ENCODE peak calls at places on chromosomes 7 and 10, in five cellular contexts. One of them, this sample, is unnamed.

GRCh38 chr10:109114578-109114977 is 808.7 kb downstream of the XPNPEP1 start:
- DNase-seq in nephron progenitor cell: no peak
- DNase-seq in IMR-90: no peak
- DNase-seq in lower lobe of right lung: no peak
- DNase-seq in GM20000: no peak
- DNase-seq in this sample: no peak

GRCh38 chr10:43120948-43121290 is 17.3 kb upstream of the CSGALNACT2 start:
- DNase-seq in nephron progenitor cell: no peak
- DNase-seq in lower lobe of right lung: peak
- DNase-seq in GM20000: peak
- DNase-seq in IMR-90: peak
- DNase-seq in this sample: peak

GRCh38 chr10:130491698-130492050 is 355.5 kb downstream of the GLRX3 start:
- DNase-seq in lower lobe of right lung: no peak
- DNase-seq in nephron progenitor cell: no peak
- DNase-seq in IMR-90: no peak
- DNase-seq in GM20000: no peak
- DNase-seq in this sample: no peak

GRCh38 chr7:43702974-43703373 is 26.3 kb downstream of the COA1 start:
- DNase-seq in IMR-90: no peak
- DNase-seq in nephron progenitor cell: no peak
- DNase-seq in GM20000: no peak
- DNase-seq in lower lobe of right lung: no peak
- DNase-seq in this sample: no peak

GRCh38 chr10:99754670-99755069 is 22.6 kb downstream of the CUTC start:
- DNase-seq in nephron progenitor cell: no peak
- DNase-seq in IMR-90: peak
- DNase-seq in lower lobe of right lung: no peak
- DNase-seq in GM20000: no peak
- DNase-seq in this sample: no peak

GRCh38 chr7:20508109-20508508 is 107.4 kb upstream of the ABCB5 start:
- DNase-seq in nephron progenitor cell: no peak
- DNase-seq in GM20000: no peak
- DNase-seq in IMR-90: no peak
- DNase-seq in lower lobe of right lung: no peak
- DNase-seq in this sample: no peak

GRCh38 chr7:88358881-88359280 is 52.2 kb upstream of the STEAP4 start:
- DNase-seq in GM20000: no peak
- DNase-seq in nephron progenitor cell: no peak
- DNase-seq in IMR-90: no peak
- DNase-seq in lower lobe of right lung: no peak
- DNase-seq in this sample: no peak

GRCh38 chr7:66352071-66352470 is 146.9 kb downstream of the TPST1 start:
- DNase-seq in lower lobe of right lung: no peak
- DNase-seq in nephron progenitor cell: no peak
- DNase-seq in GM20000: peak
- DNase-seq in IMR-90: no peak
- DNase-seq in this sample: no peak

GRCh38 chr10:119818889-119819270 is 53.8 kb downstream of the MCMBP start:
- DNase-seq in IMR-90: no peak
- DNase-seq in lower lobe of right lung: no peak
- DNase-seq in nephron progenitor cell: peak
- DNase-seq in GM20000: no peak
- DNase-seq in this sample: no peak

GRCh38 chr7:30865077-30865476 is 46.6 kb upstream of the AQP1 start:
- DNase-seq in GM20000: no peak
- DNase-seq in IMR-90: no peak
- DNase-seq in lower lobe of right lung: no peak
- DNase-seq in nephron progenitor cell: no peak
- DNase-seq in this sample: no peak

GRCh38 chr10:641149-642010 is 48.1 kb downstream of the DIP2C start:
- DNase-seq in GM20000: no peak
- DNase-seq in lower lobe of right lung: peak
- DNase-seq in nephron progenitor cell: no peak
- DNase-seq in IMR-90: no peak
- DNase-seq in this sample: no peak

GRCh38 chr7:129073738-129074137 is 18.8 kb upstream of the TNPO3 start:
- DNase-seq in GM20000: no peak
- DNase-seq in lower lobe of right lung: no peak
- DNase-seq in IMR-90: no peak
- DNase-seq in nephron progenitor cell: no peak
- DNase-seq in this sample: no peak

GRCh38 chr10:129993621-129994020 is 29.5 kb upstream of the EBF3 start:
- DNase-seq in GM20000: no peak
- DNase-seq in lower lobe of right lung: no peak
- DNase-seq in nephron progenitor cell: no peak
- DNase-seq in IMR-90: peak
- DNase-seq in this sample: no peak

GRCh38 chr10:125538947-125539649 is 143.9 kb downstream of the TEX36 start:
- DNase-seq in nephron progenitor cell: no peak
- DNase-seq in GM20000: no peak
- DNase-seq in lower lobe of right lung: no peak
- DNase-seq in IMR-90: no peak
- DNase-seq in this sample: no peak

GRCh38 chr7:129169171-129169643 is 19.2 kb upstream of the SMO start:
- DNase-seq in IMR-90: no peak
- DNase-seq in lower lobe of right lung: no peak
- DNase-seq in GM20000: peak
- DNase-seq in nephron progenitor cell: peak
- DNase-seq in this sample: peak

GRCh38 chr10:69486922-69487730 is 35.9 kb downstream of the TSPAN15 start:
- DNase-seq in nephron progenitor cell: no peak
- DNase-seq in GM20000: no peak
- DNase-seq in lower lobe of right lung: peak
- DNase-seq in IMR-90: no peak
- DNase-seq in this sample: no peak

GRCh38 chr10:11189581-11190376 is 172.1 kb downstream of the CELF2 start:
- DNase-seq in nephron progenitor cell: no peak
- DNase-seq in GM20000: no peak
- DNase-seq in lower lobe of right lung: no peak
- DNase-seq in IMR-90: no peak
- DNase-seq in this sample: no peak

GRCh38 chr7:39595102-39595620 is 28.2 kb upstream of the RALA start:
- DNase-seq in lower lobe of right lung: no peak
- DNase-seq in GM20000: no peak
- DNase-seq in nephron progenitor cell: no peak
- DNase-seq in IMR-90: peak
- DNase-seq in this sample: no peak

GRCh38 chr10:118911361-118911760 is 118.2 kb upstream of the NANOS1 start:
- DNase-seq in GM20000: no peak
- DNase-seq in lower lobe of right lung: no peak
- DNase-seq in IMR-90: peak
- DNase-seq in nephron progenitor cell: no peak
- DNase-seq in this sample: no peak

GRCh38 chr7:27765856-27766255 is 25.9 kb downstream of the TAX1BP1 start:
- DNase-seq in GM20000: no peak
- DNase-seq in lower lobe of right lung: no peak
- DNase-seq in IMR-90: no peak
- DNase-seq in nephron progenitor cell: no peak
- DNase-seq in this sample: no peak

GRCh38 chr7:151070573-151070960 is 10.0 kb downstream of the FASTK start:
- DNase-seq in IMR-90: no peak
- DNase-seq in lower lobe of right lung: no peak
- DNase-seq in nephron progenitor cell: no peak
- DNase-seq in GM20000: no peak
- DNase-seq in this sample: no peak

GRCh38 chr10:35005868-35006267 is 84.3 kb downstream of the CUL2 start:
- DNase-seq in GM20000: no peak
- DNase-seq in nephron progenitor cell: no peak
- DNase-seq in lower lobe of right lung: no peak
- DNase-seq in IMR-90: peak
- DNase-seq in this sample: no peak

GRCh38 chr10:18607503-18607902 is 43.9 kb downstream of the NSUN6 start:
- DNase-seq in GM20000: no peak
- DNase-seq in nephron progenitor cell: no peak
- DNase-seq in lower lobe of right lung: no peak
- DNase-seq in IMR-90: peak
- DNase-seq in this sample: no peak

GRCh38 chr10:124085680-124086079 is 7.7 kb downstream of the CHST15 start:
- DNase-seq in lower lobe of right lung: peak
- DNase-seq in nephron progenitor cell: no peak
- DNase-seq in IMR-90: no peak
- DNase-seq in GM20000: no peak
- DNase-seq in this sample: no peak

GRCh38 chr7:38881015-38881414 is 28.0 kb downstream of the VPS41 start:
- DNase-seq in IMR-90: no peak
- DNase-seq in GM20000: no peak
- DNase-seq in lower lobe of right lung: no peak
- DNase-seq in nephron progenitor cell: no peak
- DNase-seq in this sample: no peak

GRCh38 chr10:101766306-101766705 is 9.6 kb downstream of the FGF8 start:
- DNase-seq in lower lobe of right lung: no peak
- DNase-seq in nephron progenitor cell: no peak
- DNase-seq in GM20000: no peak
- DNase-seq in IMR-90: no peak
- DNase-seq in this sample: no peak

GRCh38 chr10:124300224-124300623 is 118.5 kb downstream of the OAT start:
- DNase-seq in IMR-90: no peak
- DNase-seq in nephron progenitor cell: no peak
- DNase-seq in GM20000: no peak
- DNase-seq in lower lobe of right lung: no peak
- DNase-seq in this sample: no peak

GRCh38 chr7:5424689-5425506 is 1.3 kb upstream of the TNRC18 start:
- DNase-seq in nephron progenitor cell: peak
- DNase-seq in lower lobe of right lung: peak
- DNase-seq in GM20000: peak
- DNase-seq in IMR-90: peak
- DNase-seq in this sample: no peak

GRCh38 chr10:109062371-109062770 is 860.9 kb downstream of the XPNPEP1 start:
- DNase-seq in GM20000: no peak
- DNase-seq in nephron progenitor cell: no peak
- DNase-seq in IMR-90: peak
- DNase-seq in lower lobe of right lung: no peak
- DNase-seq in this sample: no peak

GRCh38 chr7:130380121-130380860 is at the start of gene CPA1:
- DNase-seq in lower lobe of right lung: no peak
- DNase-seq in IMR-90: no peak
- DNase-seq in GM20000: no peak
- DNase-seq in nephron progenitor cell: peak
- DNase-seq in this sample: no peak

GRCh38 chr10:69994262-69994661 is 58.4 kb upstream of the MACROH2A2 start:
- DNase-seq in lower lobe of right lung: no peak
- DNase-seq in IMR-90: peak
- DNase-seq in GM20000: peak
- DNase-seq in nephron progenitor cell: no peak
- DNase-seq in this sample: peak

GRCh38 chr7:35681630-35682029 is 13.3 kb downstream of the HERPUD2 start:
- DNase-seq in IMR-90: no peak
- DNase-seq in nephron progenitor cell: no peak
- DNase-seq in GM20000: no peak
- DNase-seq in lower lobe of right lung: no peak
- DNase-seq in this sample: no peak

GRCh38 chr7:35677582-35678356 is 17.2 kb downstream of the HERPUD2 start:
- DNase-seq in lower lobe of right lung: no peak
- DNase-seq in GM20000: no peak
- DNase-seq in nephron progenitor cell: no peak
- DNase-seq in IMR-90: no peak
- DNase-seq in this sample: no peak

GRCh38 chr7:35670856-35671569 is 23.9 kb downstream of the HERPUD2 start:
- DNase-seq in IMR-90: no peak
- DNase-seq in nephron progenitor cell: no peak
- DNase-seq in lower lobe of right lung: no peak
- DNase-seq in GM20000: no peak
- DNase-seq in this sample: no peak

GRCh38 chr7:35680403-35681013 is 14.4 kb downstream of the HERPUD2 start:
- DNase-seq in nephron progenitor cell: no peak
- DNase-seq in lower lobe of right lung: no peak
- DNase-seq in GM20000: no peak
- DNase-seq in IMR-90: no peak
- DNase-seq in this sample: no peak

DNA sequence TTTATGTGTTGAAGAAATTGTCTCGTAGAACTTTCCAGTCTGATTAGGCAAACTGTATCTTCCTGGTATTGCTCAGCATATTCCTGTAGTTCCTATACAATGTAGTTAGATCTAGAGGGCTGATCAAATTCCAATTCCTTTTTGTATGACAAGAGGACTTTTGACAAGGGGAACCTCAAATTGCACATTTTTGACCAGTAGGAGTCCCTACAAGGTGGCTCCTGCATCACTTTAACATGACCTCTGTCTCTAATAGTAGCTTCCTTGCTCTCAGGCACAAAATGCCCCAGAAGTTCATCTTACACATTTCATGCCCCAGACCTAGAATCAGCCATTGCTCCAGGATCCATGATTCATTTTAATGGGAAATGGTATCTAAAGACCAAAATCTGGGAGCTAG is 18.7 kb downstream of the HERPUD2 start:
- DNase-seq in IMR-90: no peak
- DNase-seq in nephron progenitor cell: no peak
- DNase-seq in lower lobe of right lung: no peak
- DNase-seq in GM20000: no peak
- DNase-seq in this sample: no peak
- TF ChIP-seq CTCF in IMR-90: no peak
- TF ChIP-seq CTCF in nephron progenitor cell: no peak
- TF ChIP-seq CTCF in lower lobe of right lung: no peak
- TF ChIP-seq CTCF in GM20000: no peak
- TF ChIP-seq CTCF in this sample: peak

DNA sequence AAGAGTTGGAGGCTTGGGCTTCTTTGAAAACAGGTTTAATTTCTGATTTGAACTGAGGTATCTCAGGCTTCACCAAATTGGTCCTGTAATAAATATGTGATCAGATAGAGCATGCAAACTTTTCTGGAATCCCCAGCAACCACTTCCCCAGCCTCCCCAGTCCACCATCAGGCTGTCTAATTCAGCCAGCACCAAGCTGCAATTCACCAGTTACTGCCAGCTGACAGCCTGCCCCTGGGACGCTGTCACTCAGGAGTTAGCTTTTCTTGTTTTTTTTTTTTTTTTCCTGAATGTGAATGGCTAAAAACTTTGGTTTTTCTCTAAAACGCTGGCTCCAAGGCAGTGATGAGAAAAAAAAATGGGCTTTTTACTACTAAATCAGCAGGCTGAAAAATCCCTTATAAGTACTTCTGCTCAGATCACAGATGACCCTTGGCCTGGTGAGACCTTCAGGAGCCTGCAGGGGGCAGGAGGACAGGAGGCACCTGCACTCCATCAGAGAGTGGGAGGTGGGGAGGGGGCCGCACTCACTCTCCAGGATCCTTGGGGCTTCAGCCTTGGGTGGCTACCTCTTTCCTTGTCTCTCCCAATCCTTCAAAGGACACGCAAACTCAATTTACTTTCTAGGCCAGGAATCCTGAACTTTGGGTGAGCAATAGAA is 349.4 kb downstream of the GATA3 start:
- DNase-seq in GM20000: no peak
- DNase-seq in nephron progenitor cell: peak
- DNase-seq in IMR-90: no peak
- DNase-seq in lower lobe of right lung: no peak
- DNase-seq in this sample: no peak
- TF ChIP-seq CTCF in GM20000: no peak
- TF ChIP-seq CTCF in nephron progenitor cell: peak
- TF ChIP-seq CTCF in IMR-90: no peak
- TF ChIP-seq CTCF in lower lobe of right lung: no peak
- TF ChIP-seq CTCF in this sample: peak

GRCh38 chr10:122725768-122726167 is 26.1 kb upstream of the C10orf120 start:
- DNase-seq in lower lobe of right lung: no peak
- DNase-seq in IMR-90: no peak
- DNase-seq in nephron progenitor cell: no peak
- DNase-seq in GM20000: no peak
- DNase-seq in this sample: no peak
- TF ChIP-seq CTCF in lower lobe of right lung: no peak
- TF ChIP-seq CTCF in IMR-90: no peak
- TF ChIP-seq CTCF in nephron progenitor cell: no peak
- TF ChIP-seq CTCF in GM20000: no peak
- TF ChIP-seq CTCF in this sample: no peak

GRCh38 chr7:54664235-54665228 is 94.5 kb downstream of the SEC61G start:
- DNase-seq in nephron progenitor cell: peak
- DNase-seq in IMR-90: peak
- DNase-seq in lower lobe of right lung: no peak
- DNase-seq in GM20000: peak
- DNase-seq in this sample: peak
- TF ChIP-seq CTCF in nephron progenitor cell: peak
- TF ChIP-seq CTCF in IMR-90: peak
- TF ChIP-seq CTCF in lower lobe of right lung: peak
- TF ChIP-seq CTCF in GM20000: peak
- TF ChIP-seq CTCF in this sample: peak